ENCODE peak calls at places on chromosomes 2 and 18, in eight cellular contexts. J, R, O, T, W, D, A and I are unnamed samples.

GRCh38 chr2:8408560-8409460 is 273.0 kb upstream of the ID2 start:
- DNase-seq in J (no peak), R (no peak), O (no peak), T (no peak), W (no peak), D (no peak), A (no peak), I (no peak)

GRCh38 chr18:54675076-54675475 is 84.0 kb downstream of the DYNAP start:
- DNase-seq in J (no peak), R (no peak), O (no peak), T (no peak), W (no peak), D (no peak), A (no peak), I (peak; percentile 2)

GRCh38 chr2:200765139-200765951 is 46.4 kb upstream of the BZW1 start:
- DNase-seq in J (peak; percentile 71), R (peak; percentile 96), O (peak; percentile 92), T (peak; percentile 88), W (no peak), D (peak; percentile 99), A (peak; percentile 88), I (peak; percentile 69)

GRCh38 chr2:38095996-38096861 is 20.3 kb upstream of the CYP1B1 start:
- DNase-seq in J (peak; percentile 84), R (no peak), O (peak; percentile 80), T (no peak), W (no peak), D (no peak), A (peak; percentile 57), I (peak; percentile 50)

GRCh38 chr2:174603280-174603679 is 5.7 kb upstream of the WIPF1 start:
- DNase-seq in J (peak; percentile 28), R (peak; percentile 70), O (peak; percentile 85), T (peak; percentile 23), W (peak; percentile 50), D (peak; percentile 74), A (peak; percentile 81), I (peak; percentile 55)

GRCh38 chr2:238690673-238690965 is 157.3 kb upstream of the TWIST2 start:
- DNase-seq in J (no peak), R (no peak), O (no peak), T (no peak), W (no peak), D (no peak), A (no peak), I (no peak)

GRCh38 chr2:142165790-142166189 is 35.0 kb upstream of the LRP1B start:
- DNase-seq in J (peak; percentile 73), R (peak; percentile 46), O (peak; percentile 48), T (peak; percentile 47), W (no peak), D (peak; percentile 45), A (peak; percentile 53), I (peak; percentile 94)

GRCh38 chr2:127810156-127810636 is 775 bp downstream of the WDR33 start:
- DNase-seq in J (peak; percentile 66), R (peak; percentile 16), O (peak; percentile 64), T (no peak), W (no peak), D (peak; percentile 32), A (peak; percentile 19), I (peak; percentile 61)

GRCh38 chr2:197286805-197287595 is 23.6 kb downstream of the ANKRD44 start:
- DNase-seq in J (peak; percentile 93), R (peak; percentile 93), O (peak; percentile 96), T (no peak), W (peak; percentile 59), D (peak; percentile 92), A (peak; percentile 92), I (peak; percentile 73)

GRCh38 chr2:217573565-217573964 is 429.2 kb downstream of the TNS1 start:
- DNase-seq in J (peak; percentile 47), R (peak; percentile 78), O (peak; percentile 62), T (no peak), W (no peak), D (peak; percentile 19), A (peak; percentile 41), I (no peak)

GRCh38 chr2:230942371-230942770 is 17.3 kb upstream of the GPR55 start:
- DNase-seq in J (no peak), R (no peak), O (no peak), T (no peak), W (peak; percentile 11), D (no peak), A (no peak), I (no peak)

GRCh38 chr2:192655916-192656315 is 461.2 kb upstream of the TMEFF2 start:
- DNase-seq in J (no peak), R (no peak), O (no peak), T (no peak), W (no peak), D (no peak), A (no peak), I (no peak)

GRCh38 chr2:64400733-64401500 is 53.0 kb upstream of the LGALSL start:
- DNase-seq in J (no peak), R (no peak), O (no peak), T (no peak), W (no peak), D (no peak), A (no peak), I (no peak)

GRCh38 chr18:79569720-79570119 is 109.9 kb upstream of the CTDP1 start:
- DNase-seq in J (no peak), R (no peak), O (no peak), T (no peak), W (no peak), D (no peak), A (no peak), I (no peak)

GRCh38 chr2:44330801-44331200 is 30.5 kb downstream of the PREPL start:
- DNase-seq in J (peak; percentile 74), R (no peak), O (peak; percentile 50), T (no peak), W (no peak), D (peak; percentile 12), A (peak; percentile 77), I (no peak)

GRCh38 chr18:9147440-9148238 is 11.1 kb downstream of the ANKRD12 start:
- DNase-seq in J (peak; percentile 85), R (peak; percentile 54), O (peak; percentile 87), T (peak; percentile 48), W (no peak), D (peak; percentile 89), A (peak; percentile 83), I (peak; percentile 76)

GRCh38 chr2:54540194-54540593 is 84.1 kb downstream of the SPTBN1 start:
- DNase-seq in J (no peak), R (no peak), O (no peak), T (no peak), W (no peak), D (no peak), A (no peak), I (no peak)

GRCh38 chr18:74082476-74083070 is 65.1 kb downstream of the FBXO15 start:
- DNase-seq in J (peak; percentile 30), R (peak; percentile 23), O (peak; percentile 55), T (peak; percentile 24), W (peak; percentile 43), D (peak; percentile 1), A (peak; percentile 55), I (peak; percentile 53)

GRCh38 chr18:74081966-74082365 is 65.7 kb downstream of the FBXO15 start:
- DNase-seq in J (no peak), R (no peak), O (no peak), T (no peak), W (no peak), D (no peak), A (no peak), I (no peak)

GRCh38 chr18:74084184-74084583 is 63.5 kb downstream of the FBXO15 start:
- DNase-seq in J (no peak), R (no peak), O (no peak), T (no peak), W (no peak), D (no peak), A (no peak), I (no peak)

GRCh38 chr18:74078257-74078656 is 69.4 kb downstream of the FBXO15 start:
- DNase-seq in J (no peak), R (no peak), O (no peak), T (no peak), W (no peak), D (no peak), A (no peak), I (no peak)

GRCh38 chr18:74083071-74083954 is 64.3 kb downstream of the FBXO15 start:
- DNase-seq in J (peak; percentile 6), R (no peak), O (no peak), T (no peak), W (no peak), D (no peak), A (no peak), I (no peak)
- H3K4me3 ChIP-seq in J (no peak overlapping the region), R (no peak overlapping the region), O (no peak overlapping the region), T (no peak overlapping the region), W (no peak overlapping the region), D (no peak overlapping the region), A (no peak overlapping the region), I (no peak overlapping the region)

GRCh38 chr2:236706803-236707202 is 137.2 kb downstream of the ACKR3 start:
- DNase-seq in J (no peak), R (no peak), O (no peak), T (no peak), W (no peak), D (no peak), A (no peak), I (no peak)

GRCh38 chr2:236703310-236703709 is 133.7 kb downstream of the ACKR3 start:
- DNase-seq in J (no peak), R (no peak), O (no peak), T (no peak), W (no peak), D (no peak), A (no peak), I (no peak)

GRCh38 chr2:236705295-236706114 is 135.9 kb downstream of the ACKR3 start:
- DNase-seq in J (no peak), R (no peak), O (peak; percentile 74), T (no peak), W (no peak), D (peak; percentile 27), A (peak; percentile 7), I (no peak)

GRCh38 chr2:236703906-236704305 is 134.3 kb downstream of the ACKR3 start:
- DNase-seq in J (no peak), R (no peak), O (no peak), T (no peak), W (no peak), D (no peak), A (no peak), I (no peak)

GRCh38 chr2:236706288-236706687 is 136.7 kb downstream of the ACKR3 start:
- DNase-seq in J (no peak), R (no peak), O (no peak), T (no peak), W (peak; percentile 70), D (no peak), A (no peak), I (no peak)
- H3K36me3 ChIP-seq in J (no peaks in the 10 kb centered on the region), R (no peaks in the 10 kb centered on the region), O (no peaks in the 10 kb centered on the region), T (no peaks in the 10 kb centered on the region), W (no peaks in the 10 kb centered on the region), D (no peaks in the 10 kb centered on the region), A (no peaks in the 10 kb centered on the region), I (no peaks in the 10 kb centered on the region)

DNA sequence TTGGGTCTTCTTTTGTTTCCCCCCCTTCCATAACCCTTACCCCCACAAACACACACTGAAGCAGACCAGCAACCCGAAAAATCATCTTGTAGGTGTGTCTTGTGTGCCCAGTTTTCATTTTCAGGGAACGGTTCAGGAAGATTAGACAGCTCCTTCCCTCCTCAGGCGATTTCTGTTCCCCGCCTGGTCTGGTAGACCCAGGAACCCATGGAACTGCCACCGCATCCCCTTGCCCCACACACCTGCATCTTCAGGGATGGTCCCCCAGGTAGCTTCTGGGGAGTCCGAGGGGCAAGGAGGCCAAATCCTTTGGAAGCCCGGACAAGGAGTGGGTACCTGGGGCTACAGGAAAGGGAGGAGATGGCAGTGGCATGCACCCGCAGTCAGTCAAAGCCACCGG is 30.3 kb upstream of the ATP6V1B1 start:
- DNase-seq in J (no peak), R (no peak), O (no peak), T (no peak), W (no peak), D (no peak), A (no peak), I (no peak)
- H3K27me3 ChIP-seq in J (peaks cover 5% of the 10 kb centered on the region), R (peaks cover 48% of the 10 kb centered on the region), O (peaks cover 15% of the 10 kb centered on the region), T (no peaks in the 10 kb centered on the region), W (peaks cover 72% of the 10 kb centered on the region), D (no peaks in the 10 kb centered on the region), A (peaks cover 100% of the 10 kb centered on the region), I (no peaks in the 10 kb centered on the region)

GRCh38 chr18:77016133-77016839 is 116.3 kb downstream of the MBP start:
- DNase-seq in J (no peak), R (no peak), O (no peak), T (no peak), W (no peak), D (no peak), A (no peak), I (no peak)
- H3K4me3 ChIP-seq in J (no peak overlapping the region), R (no peak overlapping the region), O (no peak overlapping the region), T (no peak overlapping the region), W (no peak overlapping the region), D (no peak overlapping the region), A (no peak overlapping the region), I (no peak overlapping the region)